ENCODE peak calls at places on chromosome 21, in seven cellular contexts. E is A549, M is HCT116, I is gastrocnemius medialis, L is upper lobe of left lung, O is GM12878, K is body of pancreas. D is an unnamed sample.

GRCh38 chr21:18832950-18833349 is 429.4 kb upstream of the TMPRSS15 start:
- ATAC-seq in E (no peak), M (no peak), I (no peak), L (no peak), O (no peak), K (no peak), D (no peak)

GRCh38 chr21:20882462-20883415 is 115.5 kb upstream of the NCAM2 start:
- ATAC-seq in E (no peak), M (no peak), I (no peak), L (no peak), O (no peak), K (peak), D (no peak)

GRCh38 chr21:44574457-44575306 is 1.2 kb downstream of the KRTAP10-4 start:
- ATAC-seq in E (peak), M (peak), I (no peak), L (no peak), O (no peak), K (no peak), D (no peak)

GRCh38 chr21:46352156-46352499 is 28.2 kb downstream of the PCNT start:
- ATAC-seq in E (no peak), M (no peak), I (no peak), L (no peak), O (no peak), K (no peak), D (no peak)

GRCh38 chr21:32806810-32807386 is 35.3 kb upstream of the PAXBP1 start:
- ATAC-seq in E (no peak), M (no peak), I (no peak), L (no peak), O (no peak), K (no peak), D (no peak)

GRCh38 chr21:46599251-46599572 is 5.7 kb downstream of the S100B start:
- ATAC-seq in E (no peak), M (no peak), I (peak), L (peak), O (no peak), K (no peak), D (peak)

GRCh38 chr21:30981403-30981802 is 56.9 kb downstream of the KRTAP19-8 start:
- ATAC-seq in E (no peak), M (no peak), I (no peak), L (no peak), O (no peak), K (no peak), D (no peak)

GRCh38 chr21:44498280-44498964 is 41.6 kb downstream of the KRTAP10-1 start:
- ATAC-seq in E (no peak), M (no peak), I (no peak), L (no peak), O (no peak), K (no peak), D (no peak)

GRCh38 chr21:43370091-43370658 is 56.8 kb downstream of the SIK1 start:
- ATAC-seq in E (no peak), M (no peak), I (no peak), L (no peak), O (peak), K (no peak), D (no peak)

GRCh38 chr21:46559291-46559983 is 45.4 kb downstream of the S100B start:
- ATAC-seq in E (no peak), M (no peak), I (no peak), L (no peak), O (peak), K (no peak), D (no peak)

GRCh38 chr21:28235169-28235892 is 757.3 kb downstream of the LTN1 start:
- ATAC-seq in E (no peak), M (no peak), I (no peak), L (peak), O (no peak), K (peak), D (peak)

GRCh38 chr21:40454057-40454456 is 392.9 kb downstream of the DSCAM start:
- ATAC-seq in E (no peak), M (no peak), I (no peak), L (no peak), O (no peak), K (no peak), D (no peak)

GRCh38 chr21:27564684-27565280 is 597.9 kb upstream of the ADAMTS5 start:
- ATAC-seq in E (no peak), M (no peak), I (no peak), L (peak), O (no peak), K (peak), D (no peak)

GRCh38 chr21:26811031-26811430 is 34.2 kb downstream of the ADAMTS1 start:
- ATAC-seq in E (no peak), M (no peak), I (no peak), L (no peak), O (no peak), K (no peak), D (no peak)

GRCh38 chr21:32253215-32253641 is 25.6 kb downstream of the MIS18A start:
- ATAC-seq in E (no peak), M (no peak), I (no peak), L (peak), O (no peak), K (peak), D (peak)

GRCh38 chr21:26055841-26056264 is 114.7 kb downstream of the APP start:
- ATAC-seq in E (no peak), M (no peak), I (no peak), L (no peak), O (no peak), K (no peak), D (no peak)

GRCh38 chr21:18547347-18547746 is 143.8 kb upstream of the TMPRSS15 start:
- ATAC-seq in E (no peak), M (no peak), I (no peak), L (no peak), O (no peak), K (no peak), D (no peak)

GRCh38 chr21:18164933-18165332 is 79.7 kb upstream of the CHODL start:
- ATAC-seq in E (no peak), M (no peak), I (no peak), L (no peak), O (no peak), K (no peak), D (no peak)

GRCh38 chr21:44649701-44650100 is 3.5 kb downstream of the KRTAP10-11 start:
- ATAC-seq in E (no peak), M (no peak), I (no peak), L (no peak), O (no peak), K (no peak), D (no peak)

GRCh38 chr21:43287974-43288755 is 119.4 kb downstream of the CRYAA start:
- ATAC-seq in E (peak), M (no peak), I (peak), L (peak), O (no peak), K (peak), D (no peak)

GRCh38 chr21:31011412-31011811 is 26.9 kb downstream of the KRTAP19-8 start:
- ATAC-seq in E (no peak), M (no peak), I (no peak), L (no peak), O (no peak), K (no peak), D (no peak)

GRCh38 chr21:22096314-22096713 is 1098.1 kb downstream of the NCAM2 start:
- ATAC-seq in E (no peak), M (no peak), I (no peak), L (no peak), O (no peak), K (no peak), D (no peak)

GRCh38 chr21:45125347-45125746 is 51.0 kb downstream of the ADARB1 start:
- ATAC-seq in E (no peak), M (no peak), I (no peak), L (no peak), O (peak), K (no peak), D (no peak)

GRCh38 chr21:25428537-25428936 is 178.7 kb downstream of the MRPL39 start:
- ATAC-seq in E (no peak), M (no peak), I (no peak), L (no peak), O (peak), K (no peak), D (no peak)

GRCh38 chr21:45464309-45464708 is 59.3 kb downstream of the COL18A1 start:
- ATAC-seq in E (no peak), M (no peak), I (no peak), L (no peak), O (peak), K (no peak), D (no peak)

GRCh38 chr21:14875704-14876364 is 189.0 kb downstream of the NRIP1 start:
- ATAC-seq in E (no peak), M (peak), I (no peak), L (peak), O (peak), K (no peak), D (no peak)
- TF ChIP-seq POLR2A in E (no peak), M (no peak), I (no peak), L (no peak), O (no peak), K (no peak), D (no peak)

GRCh38 chr21:42062543-42063022 is 8.5 kb upstream of the UMODL1 start:
- ATAC-seq in E (no peak), M (no peak), I (no peak), L (peak), O (peak), K (no peak), D (no peak)
- TF ChIP-seq POLR2A in E (no peak), M (no peak), I (no peak), L (no peak), O (peak), K (no peak), D (no peak)

DNA sequence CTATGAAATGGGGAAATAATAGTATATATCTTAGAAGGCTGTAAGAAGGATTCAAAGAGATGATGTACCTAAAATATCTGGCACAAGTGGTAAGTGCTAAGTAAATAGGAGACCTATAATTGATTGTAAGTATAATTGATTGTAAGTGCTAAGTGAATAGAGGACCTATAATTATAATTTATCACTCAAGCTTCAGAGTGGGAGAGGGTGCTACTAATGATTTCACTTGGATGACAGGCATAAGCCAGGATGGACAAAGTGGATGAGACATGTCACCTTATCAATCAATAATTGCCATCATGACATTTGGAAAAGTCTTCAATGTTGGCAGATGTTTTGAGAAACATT is 11.2 kb downstream of the RCAN1 start:
- ATAC-seq in E (no peak), M (no peak), I (no peak), L (no peak), O (no peak), K (no peak), D (no peak)
- TF ChIP-seq POLR2A in E (no peak), M (no peak), I (no peak), L (no peak), O (no peak), K (no peak), D (no peak)

DNA sequence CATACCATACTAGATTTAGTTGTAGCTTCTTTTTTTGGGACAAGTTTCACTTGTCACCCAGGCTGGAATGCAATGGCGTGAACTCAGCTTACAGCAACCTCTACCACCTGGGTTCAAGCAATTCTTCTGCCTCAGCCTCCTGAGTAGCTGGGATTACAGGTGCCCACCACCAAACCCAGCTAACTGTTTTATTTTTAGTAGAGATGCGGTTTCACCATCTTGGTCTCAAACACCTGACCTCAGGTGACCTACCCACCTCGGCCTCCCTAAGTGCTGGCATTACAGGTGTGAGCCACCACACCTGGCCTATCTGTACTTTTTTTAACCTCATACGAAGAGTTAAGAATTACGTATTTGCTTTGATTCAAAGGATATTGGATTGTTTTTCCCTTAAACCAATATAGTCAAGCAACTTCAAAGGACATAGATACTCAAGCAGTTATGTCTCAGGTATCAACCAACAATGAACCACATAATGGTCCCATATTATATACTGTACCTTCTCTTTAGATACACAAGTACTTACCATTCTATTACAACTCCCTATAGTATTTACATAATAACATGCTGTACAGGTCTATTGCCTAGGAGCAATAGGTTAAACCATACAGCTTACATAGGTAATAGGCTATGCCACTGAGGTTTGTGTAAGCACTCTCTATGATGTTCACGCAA is 7.5 kb downstream of the HMGN1 start:
- ATAC-seq in E (no peak), M (peak), I (no peak), L (no peak), O (no peak), K (no peak), D (no peak)
- TF ChIP-seq POLR2A in E (no peak), M (no peak), I (no peak), L (no peak), O (peak), K (no peak), D (no peak)

GRCh38 chr21:35204850-35205564 is 155.9 kb upstream of the RUNX1 start:
- ATAC-seq in E (no peak), M (no peak), I (no peak), L (peak), O (no peak), K (peak), D (peak)
- TF ChIP-seq POLR2A in E (no peak), M (no peak), I (no peak), L (no peak), O (no peak), K (no peak), D (no peak)